ENCODE peak calls at places on chromosomes 6 and 20, in ten cellular contexts. N, R, Z, C, A, L, I, T, B and X are unnamed samples.

GRCh38 chr6:42113929-42114636 is 28.3 kb downstream of the C6orf132 start:
- DNase-seq in N (no peak), R (peak), Z (peak), C (no peak), A (no peak), L (no peak), I (no peak), T (no peak), B (no peak), X (peak)

GRCh38 chr6:106674541-106675229 is 45.3 kb downstream of the QRSL1 start:
- DNase-seq in N (no peak), R (no peak), Z (no peak), C (no peak), A (no peak), L (no peak), I (no peak), T (no peak), B (no peak), X (no peak)

GRCh38 chr20:1844723-1845523 is 50.3 kb upstream of the SIRPA start:
- DNase-seq in N (no peak), R (peak), Z (no peak), C (no peak), A (no peak), L (peak), I (peak), T (no peak), B (peak), X (no peak)

GRCh38 chr6:81748946-81749345 is 3.5 kb downstream of the TENT5A start:
- DNase-seq in N (no peak), R (no peak), Z (no peak), C (no peak), A (no peak), L (no peak), I (no peak), T (no peak), B (no peak), X (no peak)

GRCh38 chr6:75747371-75747984 is 1.6 kb upstream of the MYO6 start:
- DNase-seq in N (no peak), R (no peak), Z (peak), C (no peak), A (no peak), L (no peak), I (no peak), T (no peak), B (no peak), X (no peak)

GRCh38 chr6:47071681-47072080 is 29.5 kb upstream of the ADGRF1 start:
- DNase-seq in N (no peak), R (no peak), Z (no peak), C (no peak), A (no peak), L (no peak), I (no peak), T (no peak), B (no peak), X (no peak)

GRCh38 chr6:35500782-35501181 is 3.9 kb upstream of the TEAD3 start:
- DNase-seq in N (no peak), R (no peak), Z (no peak), C (no peak), A (peak), L (no peak), I (no peak), T (no peak), B (no peak), X (no peak)

GRCh38 chr20:14720251-14720650 is 382.8 kb upstream of the FLRT3 start:
- DNase-seq in N (no peak), R (no peak), Z (no peak), C (no peak), A (no peak), L (no peak), I (no peak), T (no peak), B (no peak), X (no peak)

GRCh38 chr6:169320013-169320412 is 66.4 kb upstream of the THBS2 start:
- DNase-seq in N (no peak), R (no peak), Z (no peak), C (no peak), A (no peak), L (no peak), I (no peak), T (no peak), B (no peak), X (no peak)

GRCh38 chr20:1964659-1965405 is 29.0 kb downstream of the PDYN start:
- DNase-seq in N (no peak), R (no peak), Z (no peak), C (no peak), A (no peak), L (no peak), I (no peak), T (peak), B (no peak), X (no peak)

GRCh38 chr6:144036064-144036873 is 28.2 kb upstream of the PLAGL1 start:
- DNase-seq in N (no peak), R (peak), Z (no peak), C (peak), A (no peak), L (peak), I (peak), T (peak), B (peak), X (no peak)

GRCh38 chr20:47031821-47032220 is 137.2 kb downstream of the EYA2 start:
- DNase-seq in N (no peak), R (no peak), Z (no peak), C (no peak), A (no peak), L (no peak), I (no peak), T (peak), B (no peak), X (no peak)

GRCh38 chr20:63290677-63291472 is 2.1 kb upstream of the COL20A1 start:
- DNase-seq in N (peak), R (no peak), Z (no peak), C (peak), A (peak), L (no peak), I (peak), T (peak), B (no peak), X (peak)

GRCh38 chr6:27617046-27617687 is 144.3 kb upstream of the ZNF184 start:
- DNase-seq in N (no peak), R (peak), Z (no peak), C (peak), A (no peak), L (no peak), I (no peak), T (peak), B (no peak), X (no peak)

GRCh38 chr20:25310921-25311728 is 63.2 kb downstream of the PYGB start:
- DNase-seq in N (peak), R (peak), Z (peak), C (peak), A (peak), L (peak), I (no peak), T (no peak), B (peak), X (no peak)

GRCh38 chr6:210104-210456 is 82.2 kb upstream of the DUSP22 start:
- DNase-seq in N (no peak), R (no peak), Z (no peak), C (no peak), A (no peak), L (no peak), I (no peak), T (no peak), B (no peak), X (no peak)

GRCh38 chr20:58504566-58504965 is 10.6 kb downstream of the APCDD1L start:
- DNase-seq in N (no peak), R (no peak), Z (no peak), C (no peak), A (no peak), L (no peak), I (no peak), T (no peak), B (no peak), X (no peak)

GRCh38 chr20:48804300-48804980 is 23.4 kb downstream of the PREX1 start:
- DNase-seq in N (peak), R (no peak), Z (no peak), C (no peak), A (no peak), L (no peak), I (no peak), T (no peak), B (peak), X (no peak)

GRCh38 chr6:169536446-169537170 is 165.2 kb downstream of the WDR27 start:
- DNase-seq in N (no peak), R (peak), Z (no peak), C (no peak), A (no peak), L (no peak), I (no peak), T (no peak), B (no peak), X (no peak)

GRCh38 chr6:167324111-167324510 is 775 bp upstream of the TTLL2 start:
- DNase-seq in N (no peak), R (no peak), Z (no peak), C (no peak), A (no peak), L (peak), I (no peak), T (no peak), B (peak), X (no peak)

DNA sequence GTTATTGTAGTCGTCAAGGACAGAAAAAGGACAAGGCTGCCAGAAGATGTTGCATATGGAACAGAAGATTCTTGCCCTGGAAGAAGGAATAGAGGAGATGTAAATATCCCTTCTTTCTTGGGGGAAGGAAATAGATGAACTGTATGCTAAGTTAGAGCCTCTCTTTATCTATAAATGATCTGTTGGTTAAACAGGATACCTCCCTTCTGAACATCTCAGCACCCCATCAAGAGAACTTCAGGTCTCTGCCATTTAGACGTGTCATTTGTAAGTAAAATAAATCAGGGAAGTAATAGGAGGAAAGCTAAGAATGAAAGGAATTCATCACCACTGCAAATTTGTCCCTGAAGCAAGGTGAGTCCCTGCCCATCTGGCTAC is 42.6 kb upstream of the TNFAIP3 start:
- DNase-seq in N (no peak), R (no peak), Z (no peak), C (no peak), A (no peak), L (no peak), I (no peak), T (no peak), B (no peak), X (no peak)
- H3K4me3 ChIP-seq in N (no peak), R (no peak), Z (no peak), C (no peak), A (no peak), L (no peak), I (no peak), T (no peak), B (no peak), X (no peak)

DNA sequence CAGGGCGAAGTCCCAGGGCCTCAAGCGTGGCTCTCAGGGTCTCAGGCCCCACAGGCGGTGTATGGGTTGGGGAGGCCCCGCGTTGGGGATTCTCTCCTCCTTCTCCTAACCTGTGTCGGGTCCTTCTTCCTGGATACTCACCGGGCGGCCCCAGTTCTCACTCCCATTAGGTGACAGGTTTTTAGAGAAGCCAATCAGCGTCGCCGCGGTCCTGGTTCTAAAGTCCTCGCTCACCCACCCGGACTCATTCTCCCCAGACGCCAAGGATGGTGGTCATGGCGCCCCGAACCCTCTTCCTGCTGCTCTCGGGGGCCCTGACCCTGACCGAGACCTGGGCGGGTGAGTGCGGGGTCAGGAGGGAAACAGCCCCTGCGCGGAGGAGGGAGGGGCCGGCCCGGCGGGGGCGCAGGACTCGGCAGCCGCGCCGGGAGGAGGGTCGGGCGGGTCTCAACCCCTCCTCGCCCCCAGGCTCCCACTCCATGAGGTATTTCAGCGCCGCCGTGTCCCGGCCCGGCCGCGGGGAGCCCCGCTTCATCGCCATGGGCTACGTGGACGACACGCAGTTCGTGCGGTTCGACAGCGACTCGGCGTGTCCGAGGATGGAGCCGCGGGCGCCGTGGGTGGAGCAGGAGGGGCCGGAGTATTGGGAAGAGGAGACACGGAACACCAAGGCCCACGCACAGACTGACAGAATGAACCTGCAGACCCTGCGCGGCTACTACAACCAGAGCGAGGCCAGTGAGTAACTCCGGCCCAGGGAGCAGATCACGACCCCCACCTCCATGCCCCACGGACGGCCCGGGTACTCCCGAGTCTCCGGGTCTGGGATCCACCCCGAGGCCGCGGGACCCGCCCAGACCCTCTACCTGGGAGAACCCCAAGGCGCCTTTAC is at the start of gene HLA-G:
- DNase-seq in N (no peak), R (no peak), Z (no peak), C (peak), A (peak), L (no peak), I (no peak), T (peak), B (no peak), X (no peak)
- H3K4me3 ChIP-seq in N (no peak), R (no peak), Z (no peak), C (peak), A (no peak), L (peak), I (no peak), T (peak), B (no peak), X (no peak)

GRCh38 chr20:41366546-41367392 is at the start of gene EMILIN3:
- DNase-seq in N (peak), R (no peak), Z (no peak), C (peak), A (no peak), L (no peak), I (no peak), T (peak), B (no peak), X (no peak)

GRCh38 chr20:41364967-41365765 is 1.5 kb downstream of the EMILIN3 start:
- DNase-seq in N (peak), R (no peak), Z (no peak), C (no peak), A (no peak), L (no peak), I (no peak), T (no peak), B (no peak), X (no peak)

GRCh38 chr20:41367393-41367695 is 726 bp upstream of the EMILIN3 start:
- DNase-seq in N (peak), R (no peak), Z (no peak), C (no peak), A (no peak), L (no peak), I (no peak), T (peak), B (no peak), X (no peak)

GRCh38 chr20:41364236-41364855 is 2.3 kb downstream of the EMILIN3 start:
- DNase-seq in N (peak), R (no peak), Z (no peak), C (no peak), A (no peak), L (no peak), I (no peak), T (no peak), B (no peak), X (no peak)

GRCh38 chr20:41365785-41366545 is 653 bp downstream of the EMILIN3 start:
- DNase-seq in N (peak), R (no peak), Z (no peak), C (peak), A (no peak), L (no peak), I (no peak), T (peak), B (no peak), X (no peak)
- H3K4me3 ChIP-seq in N (peak), R (no peak), Z (no peak), C (peak), A (no peak), L (peak), I (no peak), T (peak), B (no peak), X (no peak)

GRCh38 chr20:44724423-44725091 is 9.4 kb downstream of the CCN5 start:
- DNase-seq in N (peak), R (no peak), Z (no peak), C (no peak), A (no peak), L (peak), I (no peak), T (no peak), B (no peak), X (no peak)
- H3K4me3 ChIP-seq in N (no peak), R (no peak), Z (no peak), C (no peak), A (no peak), L (no peak), I (no peak), T (no peak), B (no peak), X (no peak)

GRCh38 chr6:10837009-10837691 is 1.2 kb downstream of the MAK start:
- DNase-seq in N (no peak), R (peak), Z (no peak), C (peak), A (no peak), L (peak), I (no peak), T (peak), B (peak), X (no peak)

GRCh38 chr6:10837692-10837996 is 695 bp downstream of the MAK start:
- DNase-seq in N (no peak), R (peak), Z (no peak), C (peak), A (no peak), L (no peak), I (no peak), T (peak), B (no peak), X (no peak)

GRCh38 chr6:10834823-10835222 is 3.5 kb downstream of the MAK start:
- DNase-seq in N (no peak), R (no peak), Z (no peak), C (no peak), A (no peak), L (no peak), I (no peak), T (no peak), B (no peak), X (no peak)

GRCh38 chr6:10837997-10838793 is at the start of gene MAK:
- DNase-seq in N (peak), R (peak), Z (peak), C (peak), A (peak), L (peak), I (peak), T (peak), B (peak), X (peak)

DNA sequence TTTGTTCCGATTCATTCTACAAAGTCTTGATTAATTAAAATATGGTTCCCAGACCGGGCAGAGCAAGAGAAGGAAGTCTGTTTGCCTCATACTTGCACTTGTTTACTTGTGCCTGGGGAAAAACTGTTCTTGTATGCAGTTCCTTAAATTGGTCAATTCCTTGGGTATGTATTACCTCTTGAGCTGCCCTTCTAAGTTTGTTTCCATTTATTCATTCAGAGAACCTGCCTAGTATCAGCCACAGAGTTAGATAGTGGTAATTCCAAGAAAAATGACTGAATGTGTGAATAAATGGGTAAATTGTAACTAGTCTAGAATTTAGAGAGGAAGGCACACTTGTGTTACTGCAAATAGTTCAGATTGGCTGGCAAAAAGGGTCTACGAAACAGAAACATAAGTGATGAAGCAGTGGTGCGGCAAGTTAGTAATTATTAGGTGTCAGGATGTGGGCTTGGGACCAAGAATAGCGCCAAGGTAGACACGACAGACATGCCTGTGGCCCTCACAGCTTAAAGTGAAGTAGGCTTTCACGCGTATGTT is 525 bp upstream of the MAK start:
- DNase-seq in N (no peak), R (no peak), Z (no peak), C (no peak), A (no peak), L (no peak), I (no peak), T (no peak), B (no peak), X (no peak)
- H3K4me3 ChIP-seq in N (peak), R (peak), Z (peak), C (peak), A (peak), L (peak), I (peak), T (peak), B (peak), X (peak)

DNA sequence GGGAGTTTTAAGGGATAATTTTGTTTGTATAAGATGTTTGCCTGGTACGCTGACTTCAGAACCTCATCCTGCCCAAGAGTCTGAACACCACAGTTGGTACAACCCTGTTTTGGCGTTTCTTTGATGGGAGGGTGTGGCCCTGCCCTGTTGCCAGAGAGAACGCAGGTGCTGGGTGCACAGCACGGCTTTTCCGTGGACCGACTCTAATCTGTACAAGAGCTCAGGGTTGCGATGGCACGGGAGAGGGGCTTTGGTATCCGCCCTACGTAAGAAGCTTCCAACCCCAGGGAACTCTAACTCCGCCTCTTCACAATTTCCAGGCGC is 1.3 kb downstream of the CYP24A1 start:
- DNase-seq in N (no peak), R (no peak), Z (no peak), C (no peak), A (no peak), L (no peak), I (no peak), T (no peak), B (no peak), X (no peak)
- H3K4me3 ChIP-seq in N (no peak), R (no peak), Z (no peak), C (peak), A (no peak), L (no peak), I (no peak), T (peak), B (no peak), X (peak)